ENCODE peak calls at places on chromosomes 7 and 10, in ten cellular contexts. H, B, J, X, Z, P, V, F, L and I are unnamed samples.
A peak's percentile ranks its signal among the peaks of the same experiment; 100 is the strongest.

GRCh38 chr10:987635-987905 is 664 bp upstream of the GTPBP4 start:
- DNase-seq in L (no peak), X (no peak), B (no peak), V (no peak), F (no peak), Z (no peak), H (no peak), J (peak; percentile 34), P (peak; percentile 27), I (no peak)

GRCh38 chr7:79523426-79523825 is 70.0 kb upstream of the MAGI2 start:
- DNase-seq in X (no peak), V (peak; percentile 58), P (peak; percentile 22), J (no peak), L (no peak), H (no peak), Z (no peak), F (no peak), B (no peak), I (no peak)

GRCh38 chr10:110151467-110151866 is 55.9 kb upstream of the MXI1 start:
- DNase-seq in J (no peak), F (no peak), Z (peak; percentile 18), X (peak; percentile 96), H (no peak), L (no peak), V (no peak), B (no peak), P (no peak), I (no peak)

GRCh38 chr7:44979481-44980392 is 922 bp upstream of the MYO1G start:
- DNase-seq in V (no peak), B (no peak), L (no peak), P (no peak), Z (no peak), X (no peak), H (no peak), F (no peak), J (no peak), I (peak; percentile 17)

GRCh38 chr10:67587771-67588170 is 108.2 kb downstream of the CTNNA3 start:
- DNase-seq in H (no peak), Z (no peak), J (no peak), X (no peak), F (no peak), B (no peak), L (no peak), V (no peak), P (no peak), I (no peak)

GRCh38 chr10:63064706-63065105 is 68.4 kb upstream of the NRBF2 start:
- DNase-seq in X (no peak), Z (peak; percentile 46), L (no peak), F (no peak), V (peak; percentile 5), P (peak; percentile 82), J (no peak), B (no peak), H (no peak), I (no peak)

GRCh38 chr7:12727455-12728191 is 40.2 kb downstream of the ARL4A start:
- DNase-seq in X (no peak), J (no peak), P (no peak), B (no peak), Z (no peak), L (no peak), F (no peak), V (peak; percentile 23), H (no peak), I (no peak)

GRCh38 chr7:1243964-1244416 is 11.3 kb downstream of the UNCX start:
- DNase-seq in J (no peak), B (no peak), H (no peak), L (no peak), Z (no peak), F (no peak), V (no peak), X (no peak), P (no peak), I (no peak)

GRCh38 chr10:133022784-133023115 is 65.0 kb upstream of the ADGRA1 start:
- DNase-seq in H (no peak), Z (no peak), P (no peak), F (no peak), V (no peak), L (no peak), B (no peak), J (no peak), X (no peak), I (no peak)

GRCh38 chr10:33155720-33156638 is 178.5 kb downstream of the NRP1 start:
- DNase-seq in Z (peak; percentile 72), H (no peak), X (no peak), J (peak; percentile 78), V (peak; percentile 81), L (no peak), F (no peak), P (peak; percentile 88), B (peak; percentile 61), I (peak; percentile 36)

GRCh38 chr7:44561962-44562621 is 11.6 kb downstream of the DDX56 start:
- DNase-seq in F (no peak), J (peak; percentile 55), H (no peak), B (no peak), X (peak; percentile 76), Z (no peak), V (peak; percentile 41), P (peak; percentile 70), L (no peak), I (no peak)

GRCh38 chr7:73704640-73705550 is 14.6 kb downstream of the STX1A start:
- DNase-seq in H (no peak), J (no peak), P (peak; percentile 80), B (no peak), L (no peak), X (no peak), Z (no peak), F (no peak), V (no peak), I (no peak)

GRCh38 chr10:32445036-32445435 is 904 bp upstream of the CCDC7 start:
- DNase-seq in X (no peak), J (no peak), H (no peak), B (no peak), F (no peak), P (peak; percentile 3), V (no peak), L (no peak), Z (no peak), I (no peak)

GRCh38 chr10:44292390-44293002 is 92.4 kb downstream of the CXCL12 start:
- DNase-seq in Z (no peak), P (no peak), H (no peak), B (no peak), V (no peak), J (no peak), L (no peak), F (no peak), X (no peak), I (no peak)

GRCh38 chr10:80252296-80252887 is 37.1 kb downstream of the MAT1A start:
- DNase-seq in H (no peak), X (no peak), P (no peak), V (no peak), Z (no peak), B (no peak), J (no peak), L (no peak), F (no peak), I (no peak)

GRCh38 chr10:128843972-128844371 is 623.1 kb upstream of the MGMT start:
- DNase-seq in X (no peak), L (no peak), B (no peak), P (peak; percentile 2), J (no peak), H (no peak), V (no peak), F (no peak), Z (no peak), I (no peak)

GRCh38 chr7:120272261-120272895 is 597 bp upstream of the KCND2 start:
- DNase-seq in Z (no peak), F (no peak), X (no peak), L (no peak), H (no peak), J (peak; percentile 21), V (peak; percentile 42), P (peak; percentile 79), B (no peak), I (peak; percentile 78)

GRCh38 chr10:122498521-122498920 is 37.2 kb downstream of the HTRA1 start:
- DNase-seq in V (peak; percentile 37), Z (no peak), B (no peak), F (no peak), X (no peak), J (no peak), L (no peak), H (no peak), P (peak; percentile 69), I (no peak)

DNA sequence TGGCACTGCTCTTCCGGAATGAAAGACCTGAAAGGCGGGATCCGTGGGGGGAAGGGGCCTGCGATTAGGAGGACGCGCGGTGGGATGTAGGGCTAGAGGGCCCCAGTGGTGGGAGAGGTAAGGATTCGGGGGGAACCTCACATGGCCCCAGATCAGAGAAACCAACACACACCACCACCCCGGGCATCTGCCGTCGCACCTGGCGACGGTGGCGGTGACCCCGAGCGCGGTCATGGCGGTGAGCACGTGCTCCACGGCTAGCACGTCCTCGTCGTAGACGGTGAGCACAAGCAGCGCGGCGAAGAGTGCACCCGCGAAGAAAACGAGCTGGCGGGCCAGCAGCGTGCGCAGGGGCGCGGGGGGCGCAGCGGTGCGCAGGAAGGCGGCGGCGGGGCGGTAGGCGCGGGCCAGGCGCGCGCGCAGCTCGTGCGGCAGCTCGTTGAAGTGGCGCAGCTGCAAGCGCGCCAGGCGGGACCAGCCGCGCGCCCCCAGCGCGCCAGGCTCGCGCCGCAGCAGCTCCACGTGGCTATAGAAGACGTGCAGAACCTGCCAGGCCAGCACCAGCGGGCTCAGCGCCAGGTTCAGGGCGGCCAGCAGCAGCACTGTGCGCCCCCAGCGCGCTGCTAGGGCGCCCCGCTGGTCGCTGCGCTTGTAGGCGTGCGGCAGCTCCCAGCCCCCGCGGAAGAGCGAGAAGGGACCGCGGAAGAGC is 5.7 kb downstream of the ATG9B start:
- DNase-seq in Z (no peak), B (peak; percentile 67), L (no peak), P (no peak), V (no peak), J (no peak), F (no peak), X (no peak), H (no peak), I (no peak)
- TF ChIP-seq CTCF in Z (no peak), B (peak; percentile 48), L (no peak), P (no peak), V (no peak), J (peak; percentile 56), F (no peak), X (no peak), H (peak; percentile 6), I (no peak)

GRCh38 chr10:97943294-97943693 is 87.1 kb downstream of the CRTAC1 start:
- DNase-seq in V (no peak), Z (no peak), P (no peak), X (no peak), H (no peak), F (no peak), J (no peak), L (no peak), B (no peak), I (no peak)
- TF ChIP-seq CTCF in V (no peak), Z (peak; percentile 36), P (no peak), X (no peak), H (no peak), F (no peak), J (peak; percentile 54), L (peak; percentile 27), B (no peak), I (no peak)

GRCh38 chr7:82164813-82165212 is 278.8 kb downstream of the CACNA2D1 start:
- DNase-seq in J (peak; percentile 63), X (peak; percentile 20), L (no peak), F (no peak), Z (peak; percentile 1), V (peak; percentile 88), B (no peak), H (peak; percentile 47), P (peak; percentile 86), I (no peak)
- TF ChIP-seq CTCF in J (peak; percentile 72), X (no peak), L (no peak), F (no peak), Z (peak; percentile 53), V (peak; percentile 60), B (no peak), H (no peak), P (peak; percentile 52), I (no peak)

GRCh38 chr7:130154501-130155317 is 50.5 kb downstream of the TMEM209 start:
- DNase-seq in P (no peak), X (peak; percentile 38), H (no peak), J (no peak), V (no peak), L (no peak), Z (no peak), F (no peak), B (no peak), I (no peak)
- TF ChIP-seq CTCF in P (peak; percentile 13), X (no peak), H (no peak), J (peak; percentile 61), V (peak; percentile 16), L (peak; percentile 47), Z (peak; percentile 40), F (no peak), B (no peak), I (no peak)